ENCODE peak calls at places on chromosomes 12 and 14, in eight cellular contexts. I, Z, Q, C, S, W, F and M are unnamed samples. For H3K27me3, the result is how much of the 10 kb centered on the place peaks cover.

GRCh38 chr12:118358607-118359540 is 13.8 kb downstream of the TAOK3 start:
- DNase-seq in I (no peak), Z (no peak), F (no peak), C (no peak), Q (no peak), S (no peak), W (no peak), M (no peak)

GRCh38 chr12:12010277-12011031 is 60.3 kb upstream of the BCL2L14 start:
- DNase-seq in F (peak), W (no peak), I (no peak), Z (peak), C (no peak), Q (peak), S (peak), M (no peak)

GRCh38 chr14:32900602-32901001 is 38.1 kb upstream of the NPAS3 start:
- DNase-seq in W (no peak), F (no peak), C (no peak), I (no peak), Q (no peak), Z (no peak), S (no peak), M (no peak)

GRCh38 chr14:75277000-75277795 is 1.4 kb upstream of the FOS start:
- DNase-seq in Q (peak), S (peak), C (peak), W (peak), Z (peak), F (peak), I (peak), M (peak)

GRCh38 chr12:10385181-10385613 is 4.6 kb downstream of the KLRK1 start:
- DNase-seq in I (no peak), W (no peak), C (no peak), F (no peak), S (no peak), Q (no peak), Z (no peak), M (peak)

GRCh38 chr12:16037533-16037932 is 126.4 kb downstream of the DERA start:
- DNase-seq in Z (no peak), W (no peak), S (no peak), C (no peak), F (no peak), Q (no peak), I (no peak), M (no peak)

GRCh38 chr12:20950248-20950647 is 139.7 kb downstream of the SLCO1B3 start:
- DNase-seq in C (no peak), I (no peak), W (no peak), S (no peak), Z (no peak), F (no peak), Q (no peak), M (no peak)

GRCh38 chr12:43332977-43333649 is 218.9 kb downstream of the ADAMTS20 start:
- DNase-seq in S (no peak), I (no peak), C (no peak), Z (no peak), F (no peak), Q (no peak), W (no peak), M (no peak)

GRCh38 chr14:22065372-22065771 is 391.8 kb upstream of the OR4E1 start:
- DNase-seq in F (no peak), Z (no peak), W (no peak), S (no peak), C (no peak), Q (no peak), I (no peak), M (no peak)

GRCh38 chr12:3216726-3217682 is 139.8 kb downstream of the TSPAN9 start:
- DNase-seq in Q (no peak), Z (no peak), F (no peak), S (no peak), W (no peak), C (no peak), I (peak), M (no peak)

GRCh38 chr12:46798056-46798455 is 27.7 kb downstream of the SLC38A4 start:
- DNase-seq in S (no peak), Q (no peak), F (no peak), W (no peak), Z (no peak), C (no peak), I (no peak), M (no peak)

GRCh38 chr14:101561145-101561896 is at the start of gene DIO3:
- DNase-seq in C (no peak), Q (peak), I (no peak), W (peak), S (peak), F (no peak), Z (peak), M (no peak)
- H3K27me3 ChIP-seq in C (half or more), Q (under half), I (under half), W (under half), S (under half), F (half or more), Z (half or more), M (under half)

GRCh38 chr14:92513204-92513965 is at the start of gene RIN3:
- DNase-seq in Q (peak), Z (peak), C (no peak), I (peak), S (peak), W (peak), F (peak), M (no peak)
- H3K27me3 ChIP-seq in Q (under half), Z (under half), C (under half), I (under half), S (under half), W (under half), F (under half), M (under half)

DNA sequence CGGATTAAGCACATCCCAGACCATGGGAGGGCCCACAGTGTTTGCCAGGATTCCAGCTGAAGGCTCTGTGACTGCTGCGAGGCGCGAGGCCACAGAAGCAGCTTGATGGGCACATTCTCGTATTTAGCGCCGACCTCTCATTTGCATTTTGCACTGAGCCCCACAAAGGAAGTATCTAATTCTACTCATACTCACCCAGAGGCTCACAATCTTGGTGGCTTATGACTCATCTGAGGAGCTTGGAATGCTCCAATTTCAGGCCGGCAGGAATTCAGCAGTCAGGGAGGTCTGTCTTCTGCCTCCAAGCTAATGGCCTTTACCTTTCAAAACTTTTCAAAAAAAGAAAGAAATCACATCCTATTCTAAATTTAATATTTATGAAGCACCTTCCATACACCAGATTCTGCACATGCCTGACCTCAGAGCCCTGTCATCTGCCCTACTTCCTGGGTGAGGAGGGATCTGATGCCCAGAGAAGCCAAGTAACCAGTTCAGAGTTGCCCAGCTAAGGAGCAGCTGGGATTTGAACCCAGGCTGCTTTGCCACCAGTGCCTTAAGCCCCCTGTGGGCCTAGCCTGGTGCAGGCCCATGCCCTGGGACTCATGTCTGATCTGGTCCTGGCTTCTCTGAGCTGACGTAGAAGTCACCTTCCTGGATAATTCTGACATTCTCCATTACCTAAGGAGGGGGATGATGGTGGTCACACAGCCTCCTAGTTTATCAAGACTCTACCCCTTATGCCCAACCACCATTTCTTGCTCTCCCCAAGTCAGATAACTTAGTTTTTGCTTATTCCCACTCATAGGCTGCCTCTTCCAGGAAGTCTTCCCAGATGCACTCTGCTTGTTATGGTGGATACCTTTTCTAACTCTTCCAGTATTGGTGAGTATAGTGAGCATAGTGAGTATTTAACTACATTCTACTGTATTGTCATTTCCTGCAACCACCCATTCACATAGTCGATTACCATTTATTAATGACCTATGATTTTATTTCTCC is 198.9 kb downstream of the RBM19 start:
- DNase-seq in C (no peak), I (no peak), Q (no peak), Z (no peak), W (no peak), F (no peak), S (no peak), M (peak)
- H3K27me3 ChIP-seq in C (half or more), I (under half), Q (under half), Z (under half), W (under half), F (under half), S (under half), M (under half)

DNA sequence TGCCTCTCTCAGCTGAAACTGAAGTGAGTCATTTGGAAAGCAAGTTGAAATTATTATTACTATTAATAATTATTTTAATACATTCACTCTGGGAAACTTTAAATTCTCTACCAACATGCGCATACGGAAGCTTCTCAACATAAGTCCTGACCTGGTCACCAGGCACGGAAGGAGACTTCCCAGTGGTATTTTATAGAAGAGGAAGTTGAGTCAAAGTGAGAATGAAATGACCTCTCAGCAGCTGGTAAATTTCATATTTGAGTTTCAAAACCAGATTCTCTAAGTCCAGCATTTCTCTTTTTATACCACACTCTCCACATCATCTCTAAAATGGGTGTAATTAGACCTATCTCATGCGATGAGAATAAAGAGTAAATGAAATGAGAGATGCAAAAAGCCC is 747.4 kb downstream of the VRK1 start:
- DNase-seq in C (no peak), S (no peak), F (no peak), W (no peak), I (no peak), Z (no peak), Q (no peak), M (no peak)
- H3K27me3 ChIP-seq in C (under half), S (under half), F (under half), W (under half), I (under half), Z (under half), Q (under half), M (under half)

DNA sequence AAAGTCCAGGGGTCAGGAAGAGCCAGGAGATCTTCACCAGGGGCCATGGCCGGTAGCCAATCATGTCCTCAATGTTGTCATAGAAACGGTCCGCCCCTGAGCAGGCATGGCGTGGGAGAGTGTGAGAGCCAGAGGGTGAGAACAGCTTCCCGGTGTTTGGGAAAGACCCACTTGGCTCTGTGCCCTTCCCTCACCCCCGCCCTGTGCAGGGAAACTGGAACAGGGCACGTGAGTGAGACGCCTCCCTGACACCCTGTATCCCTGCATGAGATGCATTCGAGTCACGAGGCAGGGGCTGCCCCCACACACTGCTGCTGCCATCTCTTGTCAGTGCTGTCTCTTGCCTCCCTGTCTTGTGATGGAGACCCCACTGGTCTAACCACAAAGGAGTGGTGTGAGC is 20.7 kb downstream of the SLC6A12 start:
- DNase-seq in I (no peak), S (no peak), F (no peak), Q (no peak), W (no peak), Z (no peak), C (no peak), M (no peak)
- H3K27me3 ChIP-seq in I (under half), S (under half), F (under half), Q (under half), W (under half), Z (under half), C (half or more), M (under half)

DNA sequence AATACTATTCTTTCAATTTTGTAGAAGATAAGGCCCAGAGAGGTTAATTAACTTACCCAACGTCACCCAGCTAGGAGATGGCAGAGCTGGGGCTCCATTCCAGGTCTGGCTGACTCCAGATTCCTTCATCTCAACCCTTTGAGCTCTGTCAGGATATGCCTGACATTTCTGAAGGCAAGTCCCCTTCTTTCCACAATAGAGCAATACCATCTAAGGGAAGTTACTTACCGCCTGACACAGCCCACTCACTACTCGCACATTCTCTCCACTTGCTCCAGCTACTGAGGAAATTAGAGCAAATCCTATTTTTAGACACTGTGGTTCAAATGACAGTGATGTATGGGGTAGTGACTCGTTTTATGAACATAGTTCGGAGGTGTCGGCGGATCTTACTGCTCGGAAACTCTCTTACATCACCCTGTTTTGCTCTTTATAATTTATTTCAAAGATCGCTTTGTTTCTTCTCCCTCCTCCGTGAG is 2.1 kb upstream of the WSCD2 start:
- DNase-seq in C (no peak), W (no peak), S (no peak), I (no peak), Q (no peak), Z (no peak), F (no peak), M (no peak)
- H3K27me3 ChIP-seq in C (half or more), W (under half), S (under half), I (under half), Q (under half), Z (under half), F (half or more), M (under half)

DNA sequence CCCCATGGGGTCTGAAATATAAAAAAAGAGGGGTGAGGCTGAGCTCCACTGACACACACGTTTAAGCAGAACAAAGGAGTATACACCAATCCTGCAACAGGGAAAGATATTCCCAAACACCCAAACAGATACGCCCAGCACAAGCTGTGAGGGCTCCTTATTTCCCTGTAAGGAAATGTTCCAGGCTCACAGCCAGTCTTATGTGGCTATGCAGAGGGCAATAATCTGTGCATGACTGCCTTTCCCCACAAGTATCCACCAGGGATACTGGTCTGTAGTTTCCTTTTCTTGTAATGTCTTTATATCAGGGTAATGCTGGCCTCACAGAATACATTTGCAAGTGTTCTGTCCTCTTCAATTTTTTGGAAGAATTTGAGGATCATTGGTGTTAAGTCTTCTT is 141.7 kb upstream of the DAAM1 start:
- DNase-seq in I (no peak), Z (no peak), S (no peak), F (no peak), Q (no peak), C (no peak), W (no peak), M (no peak)
- H3K27me3 ChIP-seq in I (under half), Z (under half), S (under half), F (under half), Q (under half), C (under half), W (under half), M (under half)

DNA sequence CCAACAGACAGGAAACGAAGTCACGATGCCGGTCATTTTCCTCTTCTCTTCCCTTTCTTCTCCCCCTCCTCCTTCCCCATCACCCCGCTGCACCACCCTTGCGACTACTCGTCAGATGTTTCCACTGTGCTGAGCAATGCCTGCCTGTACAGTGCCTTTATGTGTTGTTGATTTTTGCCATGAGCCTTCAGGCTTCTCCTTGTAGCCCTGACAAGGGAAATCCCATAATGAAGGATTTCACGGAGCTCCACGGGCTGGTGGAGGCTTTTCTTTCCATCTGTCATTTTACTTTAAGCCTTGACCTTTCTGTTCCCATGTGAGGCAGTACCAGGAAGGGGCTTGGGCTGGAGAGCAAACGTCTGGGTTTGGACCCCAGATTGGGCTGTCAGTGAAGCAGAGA is 28.7 kb upstream of the CCND2 start:
- DNase-seq in C (no peak), Z (no peak), F (no peak), I (no peak), S (no peak), W (no peak), Q (no peak), M (no peak)
- H3K27me3 ChIP-seq in C (under half), Z (under half), F (under half), I (under half), S (under half), W (under half), Q (under half), M (under half)

GRCh38 chr14:23383041-23383440 is 6.2 kb downstream of the CMTM5 start:
- DNase-seq in C (no peak), Q (no peak), F (no peak), I (no peak), Z (no peak), S (no peak), W (no peak), M (no peak)

GRCh38 chr14:23381017-23381375 is 4.2 kb downstream of the CMTM5 start:
- DNase-seq in I (no peak), Q (no peak), C (no peak), F (no peak), Z (no peak), S (no peak), W (no peak), M (no peak)

GRCh38 chr14:23380197-23381016 is 3.6 kb downstream of the CMTM5 start:
- DNase-seq in F (no peak), Q (no peak), W (no peak), S (no peak), Z (no peak), I (no peak), C (no peak), M (no peak)

GRCh38 chr14:23381871-23382270 is 5.0 kb downstream of the CMTM5 start:
- DNase-seq in Z (no peak), W (no peak), C (no peak), I (no peak), Q (no peak), S (no peak), F (no peak), M (no peak)

GRCh38 chr14:23382276-23382675 is 5.4 kb downstream of the CMTM5 start:
- DNase-seq in S (no peak), Z (no peak), F (no peak), I (no peak), Q (no peak), W (no peak), C (no peak), M (no peak)
- H3K27me3 ChIP-seq in S (under half), Z (under half), F (under half), I (under half), Q (under half), W (under half), C (under half), M (under half)

DNA sequence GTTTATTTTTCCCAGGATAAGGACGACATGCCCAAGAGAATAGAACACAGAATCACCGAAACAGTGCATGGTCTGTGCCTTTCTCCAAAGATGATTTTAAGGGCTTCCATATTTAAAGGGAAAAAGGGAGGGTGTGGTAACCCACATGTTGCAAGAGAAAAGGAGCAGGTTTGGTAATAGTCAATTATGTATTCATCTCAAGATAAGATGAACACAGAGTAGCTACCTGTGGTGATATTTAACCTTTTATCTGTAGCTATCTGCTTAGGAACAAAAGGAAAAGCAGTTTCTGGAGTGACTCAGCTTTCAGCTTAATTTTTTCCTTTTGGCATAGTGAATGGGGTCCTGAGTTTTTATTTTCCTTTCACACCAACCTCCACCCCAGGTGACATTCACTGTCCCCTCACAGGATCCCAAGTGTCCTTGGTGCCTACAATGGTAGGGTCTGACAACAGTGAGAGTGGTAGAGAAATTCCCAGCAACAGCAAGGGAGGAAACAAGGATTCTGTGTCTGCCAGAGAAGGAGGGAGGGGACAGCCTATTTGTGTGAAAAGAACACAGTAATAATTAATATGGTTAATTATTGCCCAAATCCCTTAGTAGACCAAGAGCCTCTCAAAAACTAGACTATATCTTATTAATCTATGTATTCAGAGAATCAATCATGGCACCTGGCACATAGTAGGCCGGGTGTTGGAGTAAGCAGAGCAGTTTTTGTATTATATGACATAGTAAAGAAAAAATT is 154.6 kb downstream of the PHLDA1 start:
- DNase-seq in I (no peak), C (no peak), W (no peak), S (no peak), F (no peak), Q (no peak), Z (no peak), M (no peak)
- H3K27me3 ChIP-seq in I (under half), C (under half), W (under half), S (under half), F (under half), Q (under half), Z (under half), M (under half)